ENCODE peak calls at places on chromosomes 4 and X, in six cellular contexts. One of them, this sample, is unnamed.

GRCh38 chr4:177057191-177057590 is 252.5 kb upstream of the NEIL3 start:
- DNase-seq in neural crest cell: no peak
- DNase-seq in stimulated activated CD4-positive, alpha-beta T cell treated with anti-CD3 and anti-CD28 coated beads, Interleukin-12 subunit alpha, Interleukin-12 subunit beta, amount 100 ng/mL, for 48 hours: no peak
- DNase-seq in anterior cingulate cortex: no peak
- DNase-seq in Right ventricle myocardium superior: no peak
- DNase-seq in heart right ventricle: no peak
- DNase-seq in this sample: no peak

GRCh38 chr4:76579596-76580375 is 144.8 kb downstream of the SHROOM3 start:
- DNase-seq in stimulated activated CD4-positive, alpha-beta T cell treated with anti-CD3 and anti-CD28 coated beads, Interleukin-12 subunit alpha, Interleukin-12 subunit beta, amount 100 ng/mL, for 48 hours: no peak
- DNase-seq in neural crest cell: no peak
- DNase-seq in heart right ventricle: no peak
- DNase-seq in Right ventricle myocardium superior: no peak
- DNase-seq in anterior cingulate cortex: no peak
- DNase-seq in this sample: no peak

GRCh38 chrX:66914082-66914481 is 275.2 kb upstream of the EDA2R start:
- DNase-seq in stimulated activated CD4-positive, alpha-beta T cell treated with anti-CD3 and anti-CD28 coated beads, Interleukin-12 subunit alpha, Interleukin-12 subunit beta, amount 100 ng/mL, for 48 hours: no peak
- DNase-seq in neural crest cell: no peak
- DNase-seq in anterior cingulate cortex: no peak
- DNase-seq in heart right ventricle: no peak
- DNase-seq in Right ventricle myocardium superior: no peak
- DNase-seq in this sample: peak; percentile 26

GRCh38 chrX:80578518-80579105 is 158.4 kb downstream of the TENT5D start:
- DNase-seq in heart right ventricle: no peak
- DNase-seq in Right ventricle myocardium superior: no peak
- DNase-seq in anterior cingulate cortex: no peak
- DNase-seq in neural crest cell: no peak
- DNase-seq in stimulated activated CD4-positive, alpha-beta T cell treated with anti-CD3 and anti-CD28 coated beads, Interleukin-12 subunit alpha, Interleukin-12 subunit beta, amount 100 ng/mL, for 48 hours: peak; percentile 1
- DNase-seq in this sample: peak; percentile 29

GRCh38 chrX:97294016-97294415 is 410.3 kb downstream of the RPA4 start:
- DNase-seq in stimulated activated CD4-positive, alpha-beta T cell treated with anti-CD3 and anti-CD28 coated beads, Interleukin-12 subunit alpha, Interleukin-12 subunit beta, amount 100 ng/mL, for 48 hours: no peak
- DNase-seq in heart right ventricle: no peak
- DNase-seq in anterior cingulate cortex: no peak
- DNase-seq in neural crest cell: no peak
- DNase-seq in Right ventricle myocardium superior: no peak
- DNase-seq in this sample: no peak

GRCh38 chrX:151030845-151031244 is 47.7 kb downstream of the HMGB3 start:
- DNase-seq in anterior cingulate cortex: no peak
- DNase-seq in neural crest cell: no peak
- DNase-seq in heart right ventricle: no peak
- DNase-seq in Right ventricle myocardium superior: no peak
- DNase-seq in stimulated activated CD4-positive, alpha-beta T cell treated with anti-CD3 and anti-CD28 coated beads, Interleukin-12 subunit alpha, Interleukin-12 subunit beta, amount 100 ng/mL, for 48 hours: no peak
- DNase-seq in this sample: peak; percentile 39

GRCh38 chr4:74932832-74933561 is at the start of gene PARM1:
- DNase-seq in Right ventricle myocardium superior: peak; percentile 93
- DNase-seq in heart right ventricle: peak; percentile 90
- DNase-seq in neural crest cell: peak; percentile 85
- DNase-seq in anterior cingulate cortex: peak; percentile 80
- DNase-seq in stimulated activated CD4-positive, alpha-beta T cell treated with anti-CD3 and anti-CD28 coated beads, Interleukin-12 subunit alpha, Interleukin-12 subunit beta, amount 100 ng/mL, for 48 hours: peak; percentile 16
- DNase-seq in this sample: peak; percentile 56

GRCh38 chr4:113146876-113147358 is 97.5 kb downstream of the ANK2 start:
- DNase-seq in heart right ventricle: no peak
- DNase-seq in anterior cingulate cortex: peak; percentile 10
- DNase-seq in neural crest cell: no peak
- DNase-seq in stimulated activated CD4-positive, alpha-beta T cell treated with anti-CD3 and anti-CD28 coated beads, Interleukin-12 subunit alpha, Interleukin-12 subunit beta, amount 100 ng/mL, for 48 hours: no peak
- DNase-seq in Right ventricle myocardium superior: no peak
- DNase-seq in this sample: no peak

GRCh38 chr4:180028682-180029081 is 2214.5 kb upstream of the TENM3 start:
- DNase-seq in heart right ventricle: no peak
- DNase-seq in anterior cingulate cortex: no peak
- DNase-seq in neural crest cell: peak; percentile 45
- DNase-seq in stimulated activated CD4-positive, alpha-beta T cell treated with anti-CD3 and anti-CD28 coated beads, Interleukin-12 subunit alpha, Interleukin-12 subunit beta, amount 100 ng/mL, for 48 hours: no peak
- DNase-seq in Right ventricle myocardium superior: peak; percentile 33
- DNase-seq in this sample: peak; percentile 3

GRCh38 chrX:21865436-21865835 is 9.6 kb downstream of the YY2 start:
- DNase-seq in neural crest cell: no peak
- DNase-seq in heart right ventricle: no peak
- DNase-seq in Right ventricle myocardium superior: no peak
- DNase-seq in anterior cingulate cortex: no peak
- DNase-seq in stimulated activated CD4-positive, alpha-beta T cell treated with anti-CD3 and anti-CD28 coated beads, Interleukin-12 subunit alpha, Interleukin-12 subunit beta, amount 100 ng/mL, for 48 hours: no peak
- DNase-seq in this sample: no peak

GRCh38 chrX:56943264-56943663 is 52.1 kb downstream of the SPIN3 start:
- DNase-seq in stimulated activated CD4-positive, alpha-beta T cell treated with anti-CD3 and anti-CD28 coated beads, Interleukin-12 subunit alpha, Interleukin-12 subunit beta, amount 100 ng/mL, for 48 hours: no peak
- DNase-seq in Right ventricle myocardium superior: no peak
- DNase-seq in anterior cingulate cortex: no peak
- DNase-seq in neural crest cell: no peak
- DNase-seq in heart right ventricle: no peak
- DNase-seq in this sample: no peak

GRCh38 chr4:38618510-38618909 is 45.5 kb upstream of the KLF3 start:
- DNase-seq in stimulated activated CD4-positive, alpha-beta T cell treated with anti-CD3 and anti-CD28 coated beads, Interleukin-12 subunit alpha, Interleukin-12 subunit beta, amount 100 ng/mL, for 48 hours: no peak
- DNase-seq in neural crest cell: no peak
- DNase-seq in anterior cingulate cortex: no peak
- DNase-seq in heart right ventricle: no peak
- DNase-seq in Right ventricle myocardium superior: no peak
- DNase-seq in this sample: no peak

GRCh38 chrX:103552236-103552635 is 32.9 kb upstream of the RAB40A start:
- DNase-seq in Right ventricle myocardium superior: no peak
- DNase-seq in heart right ventricle: no peak
- DNase-seq in anterior cingulate cortex: no peak
- DNase-seq in stimulated activated CD4-positive, alpha-beta T cell treated with anti-CD3 and anti-CD28 coated beads, Interleukin-12 subunit alpha, Interleukin-12 subunit beta, amount 100 ng/mL, for 48 hours: no peak
- DNase-seq in neural crest cell: no peak
- DNase-seq in this sample: no peak

GRCh38 chr4:95360256-95360903 is 188.4 kb downstream of the UNC5C start:
- DNase-seq in stimulated activated CD4-positive, alpha-beta T cell treated with anti-CD3 and anti-CD28 coated beads, Interleukin-12 subunit alpha, Interleukin-12 subunit beta, amount 100 ng/mL, for 48 hours: no peak
- DNase-seq in Right ventricle myocardium superior: no peak
- DNase-seq in neural crest cell: no peak
- DNase-seq in heart right ventricle: no peak
- DNase-seq in anterior cingulate cortex: no peak
- DNase-seq in this sample: no peak

GRCh38 chr4:126697748-126698147 is 935.0 kb upstream of the INTU start:
- DNase-seq in heart right ventricle: no peak
- DNase-seq in anterior cingulate cortex: no peak
- DNase-seq in stimulated activated CD4-positive, alpha-beta T cell treated with anti-CD3 and anti-CD28 coated beads, Interleukin-12 subunit alpha, Interleukin-12 subunit beta, amount 100 ng/mL, for 48 hours: no peak
- DNase-seq in Right ventricle myocardium superior: no peak
- DNase-seq in neural crest cell: no peak
- DNase-seq in this sample: peak; percentile 68

GRCh38 chr4:78721739-78722138 is 54.4 kb upstream of the BMP2K start:
- DNase-seq in stimulated activated CD4-positive, alpha-beta T cell treated with anti-CD3 and anti-CD28 coated beads, Interleukin-12 subunit alpha, Interleukin-12 subunit beta, amount 100 ng/mL, for 48 hours: no peak
- DNase-seq in Right ventricle myocardium superior: no peak
- DNase-seq in heart right ventricle: no peak
- DNase-seq in neural crest cell: no peak
- DNase-seq in anterior cingulate cortex: no peak
- DNase-seq in this sample: no peak

GRCh38 chr4:148447672-148448071 is 5.5 kb upstream of the NR3C2 start:
- DNase-seq in anterior cingulate cortex: no peak
- DNase-seq in neural crest cell: no peak
- DNase-seq in heart right ventricle: peak; percentile 14
- DNase-seq in Right ventricle myocardium superior: no peak
- DNase-seq in stimulated activated CD4-positive, alpha-beta T cell treated with anti-CD3 and anti-CD28 coated beads, Interleukin-12 subunit alpha, Interleukin-12 subunit beta, amount 100 ng/mL, for 48 hours: no peak
- DNase-seq in this sample: peak; percentile 49

GRCh38 chr4:72977936-72978485 is 91.5 kb downstream of the COX18 start:
- DNase-seq in heart right ventricle: no peak
- DNase-seq in neural crest cell: no peak
- DNase-seq in stimulated activated CD4-positive, alpha-beta T cell treated with anti-CD3 and anti-CD28 coated beads, Interleukin-12 subunit alpha, Interleukin-12 subunit beta, amount 100 ng/mL, for 48 hours: no peak
- DNase-seq in Right ventricle myocardium superior: no peak
- DNase-seq in anterior cingulate cortex: no peak
- DNase-seq in this sample: peak; percentile 41

GRCh38 chr4:146916479-146917076 is 29.1 kb downstream of the TTC29 start:
- DNase-seq in stimulated activated CD4-positive, alpha-beta T cell treated with anti-CD3 and anti-CD28 coated beads, Interleukin-12 subunit alpha, Interleukin-12 subunit beta, amount 100 ng/mL, for 48 hours: peak; percentile 12
- DNase-seq in heart right ventricle: no peak
- DNase-seq in Right ventricle myocardium superior: no peak
- DNase-seq in anterior cingulate cortex: peak; percentile 10
- DNase-seq in neural crest cell: peak; percentile 12
- DNase-seq in this sample: peak; percentile 52

GRCh38 chr4:184313710-184314659 is 96.3 kb upstream of the ENPP6 start:
- DNase-seq in heart right ventricle: no peak
- DNase-seq in Right ventricle myocardium superior: no peak
- DNase-seq in neural crest cell: no peak
- DNase-seq in stimulated activated CD4-positive, alpha-beta T cell treated with anti-CD3 and anti-CD28 coated beads, Interleukin-12 subunit alpha, Interleukin-12 subunit beta, amount 100 ng/mL, for 48 hours: no peak
- DNase-seq in anterior cingulate cortex: no peak
- DNase-seq in this sample: no peak

GRCh38 chr4:53653484-53654053 is 62.3 kb upstream of the LNX1 start:
- DNase-seq in Right ventricle myocardium superior: no peak
- DNase-seq in neural crest cell: no peak
- DNase-seq in anterior cingulate cortex: no peak
- DNase-seq in stimulated activated CD4-positive, alpha-beta T cell treated with anti-CD3 and anti-CD28 coated beads, Interleukin-12 subunit alpha, Interleukin-12 subunit beta, amount 100 ng/mL, for 48 hours: no peak
- DNase-seq in heart right ventricle: no peak
- DNase-seq in this sample: no peak

GRCh38 chr4:75733369-75733768 is 9.0 kb downstream of the USO1 start:
- DNase-seq in Right ventricle myocardium superior: no peak
- DNase-seq in heart right ventricle: no peak
- DNase-seq in neural crest cell: no peak
- DNase-seq in stimulated activated CD4-positive, alpha-beta T cell treated with anti-CD3 and anti-CD28 coated beads, Interleukin-12 subunit alpha, Interleukin-12 subunit beta, amount 100 ng/mL, for 48 hours: no peak
- DNase-seq in anterior cingulate cortex: no peak
- DNase-seq in this sample: no peak

GRCh38 chrX:119734897-119735339 is 23.5 kb upstream of the SOWAHD start:
- DNase-seq in stimulated activated CD4-positive, alpha-beta T cell treated with anti-CD3 and anti-CD28 coated beads, Interleukin-12 subunit alpha, Interleukin-12 subunit beta, amount 100 ng/mL, for 48 hours: no peak
- DNase-seq in neural crest cell: no peak
- DNase-seq in Right ventricle myocardium superior: peak; percentile 85
- DNase-seq in heart right ventricle: peak; percentile 40
- DNase-seq in anterior cingulate cortex: peak; percentile 37
- DNase-seq in this sample: no peak

GRCh38 chr4:82797048-82797590 is 1.5 kb downstream of the SCD5 start:
- DNase-seq in neural crest cell: no peak
- DNase-seq in heart right ventricle: no peak
- DNase-seq in stimulated activated CD4-positive, alpha-beta T cell treated with anti-CD3 and anti-CD28 coated beads, Interleukin-12 subunit alpha, Interleukin-12 subunit beta, amount 100 ng/mL, for 48 hours: no peak
- DNase-seq in Right ventricle myocardium superior: no peak
- DNase-seq in anterior cingulate cortex: peak; percentile 54
- DNase-seq in this sample: no peak

GRCh38 chrX:110044531-110045249 is 41.8 kb downstream of the TMEM164 start:
- DNase-seq in heart right ventricle: no peak
- DNase-seq in Right ventricle myocardium superior: no peak
- DNase-seq in anterior cingulate cortex: no peak
- DNase-seq in stimulated activated CD4-positive, alpha-beta T cell treated with anti-CD3 and anti-CD28 coated beads, Interleukin-12 subunit alpha, Interleukin-12 subunit beta, amount 100 ng/mL, for 48 hours: no peak
- DNase-seq in neural crest cell: no peak
- DNase-seq in this sample: no peak

GRCh38 chr4:99763635-99764101 is 53.0 kb upstream of the DAPP1 start:
- DNase-seq in Right ventricle myocardium superior: no peak
- DNase-seq in neural crest cell: no peak
- DNase-seq in heart right ventricle: no peak
- DNase-seq in stimulated activated CD4-positive, alpha-beta T cell treated with anti-CD3 and anti-CD28 coated beads, Interleukin-12 subunit alpha, Interleukin-12 subunit beta, amount 100 ng/mL, for 48 hours: peak; percentile 8
- DNase-seq in anterior cingulate cortex: peak; percentile 10
- DNase-seq in this sample: peak; percentile 98

GRCh38 chr4:183443609-183444148 is 757 bp upstream of the CDKN2AIP start:
- DNase-seq in stimulated activated CD4-positive, alpha-beta T cell treated with anti-CD3 and anti-CD28 coated beads, Interleukin-12 subunit alpha, Interleukin-12 subunit beta, amount 100 ng/mL, for 48 hours: peak; percentile 8
- DNase-seq in Right ventricle myocardium superior: no peak
- DNase-seq in anterior cingulate cortex: no peak
- DNase-seq in heart right ventricle: no peak
- DNase-seq in neural crest cell: no peak
- DNase-seq in this sample: peak; percentile 36

GRCh38 chr4:53816561-53816960 is 225.3 kb upstream of the LNX1 start:
- DNase-seq in stimulated activated CD4-positive, alpha-beta T cell treated with anti-CD3 and anti-CD28 coated beads, Interleukin-12 subunit alpha, Interleukin-12 subunit beta, amount 100 ng/mL, for 48 hours: no peak
- DNase-seq in anterior cingulate cortex: no peak
- DNase-seq in heart right ventricle: no peak
- DNase-seq in Right ventricle myocardium superior: no peak
- DNase-seq in neural crest cell: no peak
- DNase-seq in this sample: no peak

GRCh38 chr4:140648716-140649115 is 80.0 kb upstream of the UCP1 start:
- DNase-seq in stimulated activated CD4-positive, alpha-beta T cell treated with anti-CD3 and anti-CD28 coated beads, Interleukin-12 subunit alpha, Interleukin-12 subunit beta, amount 100 ng/mL, for 48 hours: no peak
- DNase-seq in Right ventricle myocardium superior: no peak
- DNase-seq in neural crest cell: no peak
- DNase-seq in anterior cingulate cortex: no peak
- DNase-seq in heart right ventricle: no peak
- DNase-seq in this sample: no peak

GRCh38 chr4:99945718-99946345 is 586 bp downstream of the DNAJB14 start:
- DNase-seq in Right ventricle myocardium superior: peak; percentile 55
- DNase-seq in neural crest cell: no peak
- DNase-seq in stimulated activated CD4-positive, alpha-beta T cell treated with anti-CD3 and anti-CD28 coated beads, Interleukin-12 subunit alpha, Interleukin-12 subunit beta, amount 100 ng/mL, for 48 hours: no peak
- DNase-seq in anterior cingulate cortex: peak; percentile 37
- DNase-seq in heart right ventricle: peak; percentile 20
- DNase-seq in this sample: no peak

GRCh38 chrX:72060196-72060974 is 71.3 kb downstream of the RTL5 start:
- DNase-seq in heart right ventricle: no peak
- DNase-seq in stimulated activated CD4-positive, alpha-beta T cell treated with anti-CD3 and anti-CD28 coated beads, Interleukin-12 subunit alpha, Interleukin-12 subunit beta, amount 100 ng/mL, for 48 hours: no peak
- DNase-seq in anterior cingulate cortex: peak; percentile 69
- DNase-seq in neural crest cell: peak; percentile 37
- DNase-seq in Right ventricle myocardium superior: no peak
- DNase-seq in this sample: no peak

This sample was measured in bronchial epithelial cell.